ENCODE peak calls at places on chromosomes 4 and X, in four cellular contexts. H is foreskin fibroblast, A is activated gamma-delta T cell treated with Interleukin-2 at 50 U/mL for 16 hours, S is HS-5. Y is an unnamed sample.

GRCh38 chrX:105313596-105313995 is 93.1 kb upstream of the TEX13A start:
- DNase-seq in H (peak; percentile 11), A (no peak), S (no peak), Y (no peak)

GRCh38 chr4:2818351-2818939 is 25.2 kb upstream of the ADD1 start:
- DNase-seq in H (peak; percentile 35), A (no peak), S (no peak), Y (no peak)

GRCh38 chr4:123449780-123450179 is 53.2 kb downstream of the SPRY1 start:
- DNase-seq in H (peak; percentile 26), A (no peak), S (no peak), Y (peak; percentile 60)

GRCh38 chrX:119790977-119791436 is 423 bp downstream of the RPL39 start:
- DNase-seq in H (peak; percentile 31), A (peak; percentile 13), S (no peak), Y (no peak)

GRCh38 chrX:138026211-138026610 is 460.3 kb downstream of the ZIC3 start:
- DNase-seq in H (no peak), A (no peak), S (no peak), Y (no peak)

GRCh38 chr4:185405296-185405999 is 8.8 kb downstream of the ANKRD37 start:
- DNase-seq in H (no peak), A (no peak), S (no peak), Y (no peak)

GRCh38 chrX:74925210-74926088 is at the start of gene NEXMIF:
- DNase-seq in H (peak; percentile 35), A (no peak), S (peak; percentile 0), Y (no peak)

GRCh38 chr4:69781458-69782418 is 21.3 kb upstream of the SULT1B1 start:
- DNase-seq in H (no peak), A (no peak), S (no peak), Y (no peak)

GRCh38 chr4:164731827-164732474 is 22.0 kb upstream of the SMIM31 start:
- DNase-seq in H (peak; percentile 23), A (peak; percentile 19), S (peak; percentile 8), Y (no peak)

GRCh38 chrX:71056857-71057256 is 11.3 kb downstream of the SNX12 start:
- DNase-seq in H (peak; percentile 34), A (no peak), S (no peak), Y (no peak)

GRCh38 chr4:113760852-113761681 is 471 bp downstream of the CAMK2D start:
- DNase-seq in H (peak; percentile 94), A (peak; percentile 36), S (no peak), Y (no peak)

GRCh38 chr4:8851321-8852117 is 20.1 kb downstream of the HMX1 start:
- DNase-seq in H (no peak), A (no peak), S (no peak), Y (no peak)

GRCh38 chr4:8335848-8336247 is 66.3 kb downstream of the HTRA3 start:
- DNase-seq in H (no peak), A (no peak), S (no peak), Y (no peak)

GRCh38 chr4:78370625-78371372 is 180.8 kb upstream of the ANXA3 start:
- DNase-seq in H (no peak), A (no peak), S (no peak), Y (peak; percentile 45)

GRCh38 chr4:153234923-153235322 is 30.7 kb downstream of the TRIM2 start:
- DNase-seq in H (peak; percentile 57), A (no peak), S (no peak), Y (no peak)

GRCh38 chr4:167234388-167234881 is at the start of gene SPOCK3:
- DNase-seq in H (peak; percentile 66), A (no peak), S (no peak), Y (no peak)

GRCh38 chr4:111945014-111945413 is 200.2 kb upstream of the FAM241A start:
- DNase-seq in H (peak; percentile 20), A (no peak), S (no peak), Y (no peak)

GRCh38 chr4:157005193-157005592 is 33.6 kb upstream of the PDGFC start:
- DNase-seq in H (no peak), A (no peak), S (no peak), Y (no peak)

GRCh38 chr4:40003986-40004385 is 26.3 kb upstream of the PDS5A start:
- DNase-seq in H (peak; percentile 89), A (no peak), S (peak; percentile 55), Y (no peak)

GRCh38 chr4:148116264-148116663 is 325.9 kb downstream of the NR3C2 start:
- DNase-seq in H (peak; percentile 77), A (no peak), S (peak; percentile 8), Y (no peak)

GRCh38 chrX:153981771-153982533 is 9.4 kb downstream of the TMEM187 start:
- DNase-seq in H (peak; percentile 58), A (peak; percentile 40), S (no peak), Y (no peak)

GRCh38 chrX:12824944-12825343 is 33.7 kb downstream of the PRPS2 start:
- DNase-seq in H (no peak), A (no peak), S (no peak), Y (no peak)

Y was measured in epithelial cell of prostate.